ENCODE peak calls at places on chromosomes 16 and 17, in five cellular contexts. One of them, this sample, is unnamed.

GRCh38 chr16:87496101-87496801 is 3.4 kb upstream of the ZCCHC14 start:
- DNase-seq in CD8-positive, alpha-beta T cell: no peak
- DNase-seq in prostate gland: no peak
- DNase-seq in IMR-90: no peak
- DNase-seq in stomach: no peak
- DNase-seq in this sample: no peak

GRCh38 chr16:31085873-31086628 is 2.7 kb downstream of the PRSS53 start:
- DNase-seq in CD8-positive, alpha-beta T cell: no peak
- DNase-seq in prostate gland: no peak
- DNase-seq in stomach: no peak
- DNase-seq in IMR-90: no peak
- DNase-seq in this sample: no peak

GRCh38 chr17:41678907-41679739 is 9.6 kb upstream of the EIF1 start:
- DNase-seq in prostate gland: no peak
- DNase-seq in stomach: no peak
- DNase-seq in IMR-90: peak; percentile 28
- DNase-seq in CD8-positive, alpha-beta T cell: peak; percentile 62
- DNase-seq in this sample: no peak

GRCh38 chr17:3845361-3845753 is 689 bp downstream of the NCBP3 start:
- DNase-seq in prostate gland: no peak
- DNase-seq in CD8-positive, alpha-beta T cell: peak; percentile 31
- DNase-seq in stomach: no peak
- DNase-seq in IMR-90: no peak
- DNase-seq in this sample: no peak

GRCh38 chr17:77724876-77725615 is 233.5 kb upstream of the TNRC6C start:
- DNase-seq in IMR-90: no peak
- DNase-seq in prostate gland: no peak
- DNase-seq in CD8-positive, alpha-beta T cell: no peak
- DNase-seq in stomach: peak; percentile 53
- DNase-seq in this sample: no peak

GRCh38 chr17:71765437-71765836 is 355.4 kb upstream of the SOX9 start:
- DNase-seq in CD8-positive, alpha-beta T cell: no peak
- DNase-seq in stomach: no peak
- DNase-seq in prostate gland: no peak
- DNase-seq in IMR-90: peak; percentile 1
- DNase-seq in this sample: no peak

GRCh38 chr17:17363638-17364337 is 60.6 kb downstream of the NT5M start:
- DNase-seq in stomach: no peak
- DNase-seq in CD8-positive, alpha-beta T cell: no peak
- DNase-seq in IMR-90: no peak
- DNase-seq in prostate gland: no peak
- DNase-seq in this sample: no peak

GRCh38 chr17:57870283-57870635 is 20.4 kb upstream of the MRPS23 start:
- DNase-seq in stomach: no peak
- DNase-seq in prostate gland: no peak
- DNase-seq in IMR-90: peak; percentile 61
- DNase-seq in CD8-positive, alpha-beta T cell: no peak
- DNase-seq in this sample: no peak

GRCh38 chr16:66476328-66477027 is 49.4 kb downstream of the BEAN1 start:
- DNase-seq in prostate gland: no peak
- DNase-seq in IMR-90: no peak
- DNase-seq in stomach: no peak
- DNase-seq in CD8-positive, alpha-beta T cell: peak; percentile 26
- DNase-seq in this sample: no peak

GRCh38 chr17:69581061-69581955 is 166.8 kb downstream of the MAP2K6 start:
- DNase-seq in stomach: no peak
- DNase-seq in prostate gland: no peak
- DNase-seq in CD8-positive, alpha-beta T cell: peak; percentile 16
- DNase-seq in IMR-90: peak; percentile 47
- DNase-seq in this sample: peak; percentile 21

GRCh38 chr16:11361043-11361442 is 15.8 kb downstream of the RMI2 start:
- DNase-seq in prostate gland: no peak
- DNase-seq in IMR-90: no peak
- DNase-seq in CD8-positive, alpha-beta T cell: no peak
- DNase-seq in stomach: no peak
- DNase-seq in this sample: no peak

GRCh38 chr17:31832748-31833147 is 26.3 kb downstream of the COPRS start:
- DNase-seq in CD8-positive, alpha-beta T cell: no peak
- DNase-seq in prostate gland: no peak
- DNase-seq in IMR-90: no peak
- DNase-seq in stomach: no peak
- DNase-seq in this sample: no peak

GRCh38 chr16:19912445-19913305 is 28.0 kb upstream of the GPRC5B start:
- DNase-seq in CD8-positive, alpha-beta T cell: no peak
- DNase-seq in stomach: no peak
- DNase-seq in IMR-90: peak; percentile 64
- DNase-seq in prostate gland: no peak
- DNase-seq in this sample: no peak

GRCh38 chr17:74760404-74761105 is 12.1 kb downstream of the NHERF1 start:
- DNase-seq in IMR-90: no peak
- DNase-seq in CD8-positive, alpha-beta T cell: no peak
- DNase-seq in prostate gland: peak; percentile 64
- DNase-seq in stomach: no peak
- DNase-seq in this sample: peak; percentile 92

GRCh38 chr17:35849469-35850348 is 19.0 kb downstream of the HEATR9 start:
- DNase-seq in CD8-positive, alpha-beta T cell: peak; percentile 61
- DNase-seq in stomach: peak; percentile 45
- DNase-seq in prostate gland: peak; percentile 38
- DNase-seq in IMR-90: peak; percentile 67
- DNase-seq in this sample: peak; percentile 56

GRCh38 chr17:28370035-28370743 is at the start of gene VTN:
- DNase-seq in stomach: peak; percentile 47
- DNase-seq in IMR-90: peak; percentile 45
- DNase-seq in prostate gland: no peak
- DNase-seq in CD8-positive, alpha-beta T cell: no peak
- DNase-seq in this sample: peak; percentile 93

GRCh38 chr16:65044861-65045260 is 77.0 kb downstream of the CDH11 start:
- DNase-seq in CD8-positive, alpha-beta T cell: no peak
- DNase-seq in prostate gland: no peak
- DNase-seq in stomach: no peak
- DNase-seq in IMR-90: peak; percentile 92
- DNase-seq in this sample: no peak

GRCh38 chr17:75152971-75153853 is 1.1 kb downstream of the JPT1 start:
- DNase-seq in prostate gland: peak; percentile 26
- DNase-seq in CD8-positive, alpha-beta T cell: peak; percentile 21
- DNase-seq in IMR-90: peak; percentile 28
- DNase-seq in stomach: no peak
- DNase-seq in this sample: no peak

GRCh38 chr17:4539025-4539424 is 16.2 kb downstream of the MYBBP1A start:
- DNase-seq in prostate gland: no peak
- DNase-seq in CD8-positive, alpha-beta T cell: no peak
- DNase-seq in IMR-90: no peak
- DNase-seq in stomach: no peak
- DNase-seq in this sample: no peak

GRCh38 chr17:32553168-32553567 is 66.4 kb downstream of the CDK5R1 start:
- DNase-seq in prostate gland: no peak
- DNase-seq in stomach: no peak
- DNase-seq in CD8-positive, alpha-beta T cell: no peak
- DNase-seq in IMR-90: no peak
- DNase-seq in this sample: no peak

GRCh38 chr17:4968166-4968915 is 724 bp upstream of the SPAG7 start:
- DNase-seq in stomach: no peak
- DNase-seq in CD8-positive, alpha-beta T cell: no peak
- DNase-seq in prostate gland: peak; percentile 19
- DNase-seq in IMR-90: no peak
- DNase-seq in this sample: peak; percentile 48

GRCh38 chr17:16301963-16302855 is 51.1 kb downstream of the CENPV start:
- DNase-seq in prostate gland: no peak
- DNase-seq in IMR-90: peak; percentile 60
- DNase-seq in CD8-positive, alpha-beta T cell: no peak
- DNase-seq in stomach: no peak
- DNase-seq in this sample: no peak

GRCh38 chr17:69406906-69407305 is 7.6 kb upstream of the MAP2K6 start:
- DNase-seq in IMR-90: peak; percentile 25
- DNase-seq in prostate gland: no peak
- DNase-seq in CD8-positive, alpha-beta T cell: no peak
- DNase-seq in stomach: no peak
- DNase-seq in this sample: no peak

GRCh38 chr16:30533748-30534367 is 800 bp downstream of the ZNF747 start:
- DNase-seq in prostate gland: no peak
- DNase-seq in CD8-positive, alpha-beta T cell: no peak
- DNase-seq in IMR-90: no peak
- DNase-seq in stomach: no peak
- DNase-seq in this sample: no peak

GRCh38 chr17:82883461-82884031 is 43.7 kb upstream of the ZNF750 start:
- DNase-seq in prostate gland: no peak
- DNase-seq in CD8-positive, alpha-beta T cell: peak; percentile 33
- DNase-seq in IMR-90: no peak
- DNase-seq in stomach: no peak
- DNase-seq in this sample: no peak
- H3K4me3 ChIP-seq in prostate gland: no peak overlapping the region
- H3K4me3 ChIP-seq in CD8-positive, alpha-beta T cell: no peak overlapping the region
- H3K4me3 ChIP-seq in IMR-90: no peak overlapping the region
- H3K4me3 ChIP-seq in stomach: no peak overlapping the region
- H3K4me3 ChIP-seq in this sample: no peak overlapping the region

DNA sequence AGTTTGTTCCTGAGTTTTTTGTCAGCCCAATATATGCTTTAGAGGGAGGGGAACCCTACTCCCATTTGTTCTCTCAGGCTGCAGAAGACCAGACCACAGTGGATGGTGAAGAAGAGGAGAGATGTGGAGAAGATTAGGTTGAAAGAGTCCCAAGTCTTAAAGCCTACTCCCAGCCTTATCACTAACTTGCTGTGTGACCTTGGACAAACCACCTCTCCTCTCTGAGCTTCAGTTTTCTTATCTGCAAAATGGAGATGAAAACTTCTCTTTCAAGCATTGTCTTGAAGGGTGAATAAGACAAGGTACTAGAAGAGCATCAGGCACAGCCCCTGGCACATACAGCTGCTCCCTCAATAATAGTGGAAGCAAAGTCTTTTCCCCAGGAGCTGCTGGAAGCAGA is 15.1 kb upstream of the LHX1 start:
- DNase-seq in stomach: no peak
- DNase-seq in prostate gland: no peak
- DNase-seq in CD8-positive, alpha-beta T cell: no peak
- DNase-seq in IMR-90: no peak
- DNase-seq in this sample: no peak
- H3K4me1 ChIP-seq in stomach: peaks cover 12% of the 10 kb centered on the region
- H3K4me1 ChIP-seq in prostate gland: no peaks in the 10 kb centered on the region
- H3K4me1 ChIP-seq in CD8-positive, alpha-beta T cell: no peaks in the 10 kb centered on the region
- H3K4me1 ChIP-seq in IMR-90: no peaks in the 10 kb centered on the region
- H3K4me1 ChIP-seq in this sample: no peaks in the 10 kb centered on the region

GRCh38 chr16:85334718-85335583 is 222.7 kb upstream of the CIBAR2 start:
- DNase-seq in prostate gland: peak; percentile 26
- DNase-seq in stomach: peak; percentile 91
- DNase-seq in CD8-positive, alpha-beta T cell: peak; percentile 29
- DNase-seq in IMR-90: no peak
- DNase-seq in this sample: peak; percentile 69
- H3K4me3 ChIP-seq in prostate gland: no peak overlapping the region
- H3K4me3 ChIP-seq in stomach: no peak overlapping the region
- H3K4me3 ChIP-seq in CD8-positive, alpha-beta T cell: peak overlapping the region; percentile 43
- H3K4me3 ChIP-seq in IMR-90: no peak overlapping the region
- H3K4me3 ChIP-seq in this sample: peak overlapping the region; percentile 32

GRCh38 chr17:66094727-66095126 is 97.2 kb downstream of the CEP112 start:
- DNase-seq in CD8-positive, alpha-beta T cell: no peak
- DNase-seq in stomach: no peak
- DNase-seq in prostate gland: no peak
- DNase-seq in IMR-90: no peak
- DNase-seq in this sample: no peak

GRCh38 chr17:66088173-66088572 is 103.8 kb downstream of the CEP112 start:
- DNase-seq in stomach: no peak
- DNase-seq in IMR-90: no peak
- DNase-seq in prostate gland: no peak
- DNase-seq in CD8-positive, alpha-beta T cell: no peak
- DNase-seq in this sample: no peak

GRCh38 chr17:66087073-66087472 is 104.9 kb downstream of the CEP112 start:
- DNase-seq in CD8-positive, alpha-beta T cell: no peak
- DNase-seq in IMR-90: peak; percentile 21
- DNase-seq in stomach: no peak
- DNase-seq in prostate gland: no peak
- DNase-seq in this sample: no peak

GRCh38 chr17:66091440-66092080 is 100.4 kb downstream of the CEP112 start:
- DNase-seq in prostate gland: no peak
- DNase-seq in IMR-90: no peak
- DNase-seq in CD8-positive, alpha-beta T cell: no peak
- DNase-seq in stomach: no peak
- DNase-seq in this sample: no peak

DNA sequence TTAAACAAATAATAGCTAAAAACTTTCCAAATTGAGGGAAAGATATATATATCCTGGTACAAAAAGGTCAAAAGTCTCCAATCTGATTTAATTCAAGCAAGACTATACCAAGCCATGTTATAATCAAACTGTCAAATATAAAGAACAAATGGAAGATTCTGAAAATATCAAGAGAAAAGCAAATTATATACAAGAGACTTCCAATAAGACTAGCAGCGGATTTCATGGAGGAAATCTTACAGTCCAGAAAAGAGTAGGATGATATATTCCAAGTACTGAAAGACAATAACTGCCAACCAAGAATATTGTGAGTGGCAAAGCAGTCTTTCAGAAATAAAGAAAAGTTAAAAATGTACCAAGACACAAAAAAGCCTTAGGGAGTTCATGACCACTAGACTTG is 102.2 kb downstream of the CEP112 start:
- DNase-seq in CD8-positive, alpha-beta T cell: no peak
- DNase-seq in prostate gland: no peak
- DNase-seq in stomach: no peak
- DNase-seq in IMR-90: no peak
- DNase-seq in this sample: no peak
- H3K4me1 ChIP-seq in CD8-positive, alpha-beta T cell: no peaks in the 10 kb centered on the region
- H3K4me1 ChIP-seq in prostate gland: no peaks in the 10 kb centered on the region
- H3K4me1 ChIP-seq in stomach: no peaks in the 10 kb centered on the region
- H3K4me1 ChIP-seq in IMR-90: no peaks in the 10 kb centered on the region
- H3K4me1 ChIP-seq in this sample: no peaks in the 10 kb centered on the region

DNA sequence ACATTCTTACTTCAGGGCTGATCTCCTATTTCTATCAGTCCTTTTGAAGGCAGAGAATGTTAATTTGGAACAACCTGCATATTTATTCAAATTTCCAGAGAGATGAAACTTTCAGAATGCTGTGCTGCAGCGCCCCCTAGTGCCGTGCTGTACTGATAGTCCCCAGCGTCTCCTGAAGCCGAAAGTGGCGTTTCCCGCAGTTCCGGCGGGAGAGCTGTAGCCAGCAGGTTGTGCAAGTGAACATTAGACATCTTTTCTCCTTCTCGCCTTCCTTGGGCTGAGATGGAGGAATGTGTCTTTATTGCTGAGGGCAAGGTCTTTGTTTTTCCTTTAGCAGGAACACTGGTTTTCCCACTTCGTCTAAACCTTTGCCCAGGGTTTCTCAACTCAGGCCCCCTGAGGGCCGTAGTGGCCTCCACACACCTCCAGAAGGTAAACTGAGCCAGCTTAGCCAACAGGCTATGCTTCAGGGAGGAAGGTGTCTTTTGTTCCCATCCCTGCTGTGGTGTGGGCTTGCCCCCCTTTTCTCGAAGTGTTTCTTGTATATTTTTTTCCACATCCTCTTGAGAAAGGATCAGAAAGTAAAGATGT is 26.4 kb downstream of the USP10 start:
- DNase-seq in prostate gland: peak; percentile 94
- DNase-seq in CD8-positive, alpha-beta T cell: peak; percentile 90
- DNase-seq in IMR-90: peak; percentile 85
- DNase-seq in stomach: peak; percentile 93
- DNase-seq in this sample: peak; percentile 88
- H3K4me3 ChIP-seq in prostate gland: no peak overlapping the region
- H3K4me3 ChIP-seq in CD8-positive, alpha-beta T cell: no peak overlapping the region
- H3K4me3 ChIP-seq in IMR-90: no peak overlapping the region
- H3K4me3 ChIP-seq in stomach: no peak overlapping the region
- H3K4me3 ChIP-seq in this sample: no peak overlapping the region

GRCh38 chr16:24984101-24984500 is 31.1 kb downstream of the ARHGAP17 start:
- DNase-seq in IMR-90: no peak
- DNase-seq in stomach: no peak
- DNase-seq in prostate gland: no peak
- DNase-seq in CD8-positive, alpha-beta T cell: no peak
- DNase-seq in this sample: no peak
- H3K4me1 ChIP-seq in IMR-90: peaks cover 31% of the 10 kb centered on the region
- H3K4me1 ChIP-seq in stomach: peaks cover 70% of the 10 kb centered on the region
- H3K4me1 ChIP-seq in prostate gland: peaks cover 7% of the 10 kb centered on the region
- H3K4me1 ChIP-seq in CD8-positive, alpha-beta T cell: peaks cover 13% of the 10 kb centered on the region
- H3K4me1 ChIP-seq in this sample: peaks cover 32% of the 10 kb centered on the region

This sample was measured in right lobe of liver.